ENCODE peak calls at places on chromosomes 2 and 18, in ten cellular contexts. U, V, E, B, J, M, G, T, A and Q are unnamed samples.

GRCh38 chr2:106106627-106107508 is 87.2 kb downstream of the UXS1 start:
- DNase-seq in E (no peak), B (no peak), J (no peak), G (no peak), A (no peak), U (no peak), V (no peak), M (no peak), T (no peak), Q (no peak)

GRCh38 chr2:157628282-157628531 is 457 bp downstream of the ACVR1C start:
- DNase-seq in A (no peak), M (no peak), T (no peak), B (no peak), E (no peak), U (no peak), V (no peak), G (no peak), J (no peak), Q (no peak)

GRCh38 chr2:237859533-237860272 is at the start of gene RAMP1:
- DNase-seq in J (peak; percentile 36), A (peak; percentile 21), E (no peak), V (no peak), U (no peak), M (no peak), B (no peak), T (no peak), G (no peak), Q (peak; percentile 45)

GRCh38 chr2:161814008-161814660 is 189.9 kb downstream of the SLC4A10 start:
- DNase-seq in T (no peak), M (no peak), E (no peak), V (no peak), J (no peak), U (no peak), G (no peak), B (no peak), A (no peak), Q (no peak)

GRCh38 chr2:29583104-29583503 is 338.3 kb downstream of the ALK start:
- DNase-seq in J (no peak), G (no peak), A (peak; percentile 33), U (peak; percentile 32), V (no peak), B (no peak), T (no peak), E (peak; percentile 18), M (no peak), Q (no peak)

GRCh38 chr2:224971214-224971613 is 71.1 kb downstream of the DOCK10 start:
- DNase-seq in M (no peak), V (peak; percentile 32), E (no peak), B (no peak), G (no peak), A (no peak), J (no peak), U (no peak), T (no peak), Q (no peak)

GRCh38 chr2:200795044-200795443 is 16.7 kb upstream of the BZW1 start:
- DNase-seq in J (peak; percentile 36), B (no peak), M (no peak), E (peak; percentile 66), V (no peak), A (no peak), U (no peak), G (no peak), T (no peak), Q (peak; percentile 55)

GRCh38 chr2:159326569-159327255 is 40.2 kb upstream of the WDSUB1 start:
- DNase-seq in V (peak; percentile 20), T (no peak), G (no peak), E (peak; percentile 89), M (no peak), J (peak; percentile 17), A (peak; percentile 11), B (no peak), U (peak; percentile 64), Q (no peak)

GRCh38 chr2:20192781-20193180 is 32.1 kb downstream of the SDC1 start:
- DNase-seq in M (no peak), T (no peak), E (no peak), G (no peak), V (no peak), U (no peak), B (no peak), A (no peak), J (no peak), Q (no peak)

GRCh38 chr2:134722728-134723127 is 3.9 kb upstream of the TMEM163 start:
- DNase-seq in M (no peak), J (peak; percentile 44), T (no peak), A (no peak), G (no peak), B (no peak), E (no peak), U (no peak), V (no peak), Q (no peak)

GRCh38 chr2:1550076-1550475 is 136.8 kb downstream of the TPO start:
- DNase-seq in M (no peak), U (no peak), G (no peak), V (no peak), E (no peak), J (no peak), T (no peak), A (no peak), B (no peak), Q (no peak)

GRCh38 chr2:187875836-187876235 is 321.6 kb upstream of the TFPI start:
- DNase-seq in T (no peak), A (no peak), U (no peak), E (peak; percentile 69), B (no peak), M (no peak), V (no peak), G (no peak), J (no peak), Q (no peak)

GRCh38 chr18:48743046-48743445 is 204.2 kb downstream of the CTIF start:
- DNase-seq in B (no peak), U (peak; percentile 69), J (no peak), G (no peak), T (no peak), A (peak; percentile 88), M (no peak), E (peak; percentile 92), V (no peak), Q (no peak)

GRCh38 chr2:68500649-68501048 is 33.3 kb downstream of the APLF start:
- DNase-seq in T (no peak), V (no peak), E (no peak), A (no peak), G (no peak), U (no peak), B (no peak), M (no peak), J (no peak), Q (no peak)

GRCh38 chr2:69132960-69133590 is 120.1 kb downstream of the ANTXR1 start:
- DNase-seq in B (no peak), A (no peak), V (no peak), J (no peak), T (no peak), G (no peak), U (no peak), M (no peak), E (no peak), Q (no peak)

GRCh38 chr2:33322099-33322498 is 154.3 kb upstream of the RASGRP3 start:
- DNase-seq in J (no peak), M (no peak), B (no peak), U (no peak), A (peak; percentile 24), V (no peak), G (no peak), T (no peak), E (peak; percentile 93), Q (no peak)